ENCODE peak calls at places on chromosomes 11 and 22, in nine cellular contexts. B is colonic mucosa, L is Caco-2, I is aorta, Z is dorsolateral prefrontal cortex, J is lower leg skin, E is kidney epithelial cell, G is tibial artery, V is LNCaP clone FGC. S is an unnamed sample.

GRCh38 chr11:73585834-73586575 is 11.9 kb downstream of the FAM168A start:
- DNase-seq in B (no peak), L (no peak), I (no peak), Z (no peak), J (no peak), E (no peak), G (no peak), V (no peak), S (no peak)

GRCh38 chr11:70495351-70496310 is 97.3 kb downstream of the CTTN start:
- DNase-seq in B (no peak), L (no peak), I (peak), Z (peak), J (no peak), E (no peak), G (peak), V (no peak), S (peak)

GRCh38 chr11:114466742-114467141 is 27.5 kb downstream of the REXO2 start:
- DNase-seq in B (no peak), L (no peak), I (no peak), Z (no peak), J (no peak), E (no peak), G (no peak), V (no peak), S (no peak)

GRCh38 chr11:62071408-62071807 is 52.4 kb upstream of the INCENP start:
- DNase-seq in B (no peak), L (no peak), I (no peak), Z (no peak), J (no peak), E (no peak), G (no peak), V (no peak), S (no peak)

GRCh38 chr11:61480261-61480660 is 28.3 kb upstream of the LRRC10B start:
- DNase-seq in B (no peak), L (no peak), I (no peak), Z (no peak), J (no peak), E (no peak), G (no peak), V (no peak), S (peak)

GRCh38 chr11:70233511-70233919 is 30.4 kb downstream of the FADD start:
- DNase-seq in B (no peak), L (no peak), I (no peak), Z (no peak), J (no peak), E (peak), G (no peak), V (no peak), S (no peak)

GRCh38 chr22:36385491-36386350 is 2.0 kb downstream of the MYH9 start:
- DNase-seq in B (peak), L (no peak), I (peak), Z (peak), J (no peak), E (peak), G (peak), V (no peak), S (peak)

GRCh38 chr11:33207408-33207985 is 46.2 kb upstream of the CSTF3 start:
- DNase-seq in B (no peak), L (no peak), I (no peak), Z (no peak), J (no peak), E (no peak), G (no peak), V (no peak), S (no peak)

GRCh38 chr11:46675288-46675851 is 25.0 kb downstream of the ARHGAP1 start:
- DNase-seq in B (peak), L (no peak), I (no peak), Z (no peak), J (peak), E (no peak), G (peak), V (peak), S (peak)

GRCh38 chr22:44574057-44574456 is 76.0 kb upstream of the RTL6 start:
- DNase-seq in B (no peak), L (no peak), I (no peak), Z (no peak), J (no peak), E (peak), G (peak), V (peak), S (peak)

GRCh38 chr11:9719949-9720646 is 56.2 kb downstream of the SWAP70 start:
- DNase-seq in B (no peak), L (no peak), I (no peak), Z (no peak), J (no peak), E (no peak), G (no peak), V (no peak), S (no peak)

GRCh38 chr11:34749666-34750659 is 129.1 kb downstream of the EHF start:
- DNase-seq in B (no peak), L (no peak), I (peak), Z (no peak), J (peak), E (peak), G (peak), V (peak), S (peak)

GRCh38 chr22:20741634-20742581 is 32.0 kb upstream of the SERPIND1 start:
- DNase-seq in B (peak), L (no peak), I (no peak), Z (peak), J (no peak), E (no peak), G (no peak), V (peak), S (no peak)

GRCh38 chr11:118290923-118291322 is 13.6 kb upstream of the CD3E start:
- DNase-seq in B (peak), L (peak), I (no peak), Z (no peak), J (peak), E (no peak), G (no peak), V (no peak), S (no peak)

GRCh38 chr11:75022289-75022688 is 33.6 kb downstream of the NEU3 start:
- DNase-seq in B (no peak), L (no peak), I (no peak), Z (no peak), J (no peak), E (peak), G (no peak), V (no peak), S (no peak)

GRCh38 chr22:22955276-22955798 is 67.7 kb downstream of the IGLL5 start:
- DNase-seq in B (no peak), L (no peak), I (no peak), Z (no peak), J (no peak), E (no peak), G (no peak), V (no peak), S (no peak)

GRCh38 chr11:119378851-119379465 is 2.5 kb downstream of the USP2 start:
- DNase-seq in B (no peak), L (no peak), I (no peak), Z (no peak), J (no peak), E (no peak), G (no peak), V (no peak), S (no peak)

GRCh38 chr11:34565417-34566208 is 52.0 kb upstream of the ELF5 start:
- DNase-seq in B (peak), L (no peak), I (no peak), Z (no peak), J (no peak), E (no peak), G (no peak), V (no peak), S (no peak)

GRCh38 chr22:21449531-21450319 is 17.5 kb upstream of the TMEM191C start:
- DNase-seq in B (peak), L (no peak), I (peak), Z (no peak), J (peak), E (no peak), G (peak), V (no peak), S (peak)

GRCh38 chr11:118620529-118621070 is 13.2 kb downstream of the PHLDB1 start:
- DNase-seq in B (no peak), L (peak), I (peak), Z (no peak), J (no peak), E (no peak), G (peak), V (no peak), S (peak)

GRCh38 chr11:44016546-44017442 is 31.0 kb upstream of the ACCSL start:
- DNase-seq in B (no peak), L (no peak), I (no peak), Z (no peak), J (no peak), E (no peak), G (peak), V (no peak), S (no peak)

GRCh38 chr11:123729602-123730001 is 11.9 kb downstream of the ZNF202 start:
- DNase-seq in B (no peak), L (no peak), I (no peak), Z (no peak), J (no peak), E (no peak), G (no peak), V (no peak), S (no peak)

GRCh38 chr11:10026514-10026913 is 267.5 kb downstream of the SBF2 start:
- DNase-seq in B (no peak), L (no peak), I (no peak), Z (no peak), J (no peak), E (no peak), G (no peak), V (no peak), S (no peak)

GRCh38 chr22:24091551-24092420 is 80.7 kb downstream of the CABIN1 start:
- DNase-seq in B (no peak), L (no peak), I (peak), Z (peak), J (no peak), E (no peak), G (peak), V (no peak), S (peak)

GRCh38 chr11:134634897-134635831 is 223.1 kb upstream of the B3GAT1 start:
- DNase-seq in B (no peak), L (peak), I (peak), Z (no peak), J (no peak), E (no peak), G (no peak), V (no peak), S (no peak)

GRCh38 chr11:117384045-117384444 is 56.4 kb downstream of the CEP164 start:
- DNase-seq in B (no peak), L (no peak), I (no peak), Z (no peak), J (no peak), E (peak), G (no peak), V (no peak), S (no peak)

GRCh38 chr11:23359297-23359696 is 499.0 kb upstream of the CCDC179 start:
- DNase-seq in B (peak), L (no peak), I (no peak), Z (no peak), J (no peak), E (peak), G (no peak), V (no peak), S (no peak)

GRCh38 chr11:111918390-111919256 is at the start of gene C11orf52:
- DNase-seq in B (peak), L (peak), I (no peak), Z (no peak), J (no peak), E (peak), G (no peak), V (peak), S (no peak)

GRCh38 chr11:27770576-27770975 is 70.3 kb upstream of the BDNF start:
- DNase-seq in B (no peak), L (peak), I (no peak), Z (no peak), J (no peak), E (peak), G (no peak), V (no peak), S (no peak)

GRCh38 chr22:40853961-40854360 is 2.5 kb downstream of the ST13 start:
- DNase-seq in B (no peak), L (no peak), I (no peak), Z (no peak), J (no peak), E (no peak), G (no peak), V (no peak), S (no peak)
- H3K4me3 ChIP-seq in B (no peak), L (no peak), I (no peak), Z (peak), J (no peak), E (no peak), G (peak), V (peak), S (peak)

DNA sequence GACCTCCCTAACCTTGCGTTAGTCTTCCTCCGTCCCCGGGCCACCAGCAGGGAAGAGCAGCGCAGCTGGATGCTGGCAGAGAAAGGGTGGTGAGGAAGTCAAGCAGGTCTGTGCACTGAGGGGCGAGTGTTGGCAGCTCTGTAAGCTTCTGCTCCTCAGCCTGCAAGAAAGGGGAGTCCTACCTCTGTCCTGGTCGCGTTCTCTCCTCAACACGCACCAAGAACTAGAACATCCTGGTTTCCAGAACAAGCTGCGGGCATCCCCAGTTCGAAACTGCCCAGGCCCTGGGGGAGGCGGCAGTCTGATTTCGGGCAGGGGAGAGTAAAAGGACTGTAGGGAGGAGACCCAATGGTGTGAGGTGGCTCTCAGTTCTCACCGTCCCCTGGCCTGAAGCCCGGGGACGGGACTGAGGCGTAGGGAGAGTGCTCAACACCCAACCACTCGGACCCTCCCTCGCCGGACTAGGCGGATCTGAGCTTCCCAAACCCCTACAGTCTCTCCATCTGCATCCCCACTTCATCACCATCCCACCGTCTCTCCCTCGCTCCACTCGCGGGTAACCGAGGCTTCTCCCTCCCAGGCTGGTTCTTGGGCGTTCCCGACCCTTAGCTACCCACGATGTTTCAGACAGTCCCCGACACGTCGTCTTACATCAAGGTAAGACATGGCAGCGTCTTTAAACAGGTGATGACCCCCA is 7.7 kb upstream of the FLI1 start:
- DNase-seq in B (no peak), L (no peak), I (no peak), Z (no peak), J (no peak), E (no peak), G (no peak), V (no peak), S (no peak)
- H3K4me3 ChIP-seq in B (peak), L (no peak), I (no peak), Z (peak), J (no peak), E (no peak), G (peak), V (no peak), S (no peak)

DNA sequence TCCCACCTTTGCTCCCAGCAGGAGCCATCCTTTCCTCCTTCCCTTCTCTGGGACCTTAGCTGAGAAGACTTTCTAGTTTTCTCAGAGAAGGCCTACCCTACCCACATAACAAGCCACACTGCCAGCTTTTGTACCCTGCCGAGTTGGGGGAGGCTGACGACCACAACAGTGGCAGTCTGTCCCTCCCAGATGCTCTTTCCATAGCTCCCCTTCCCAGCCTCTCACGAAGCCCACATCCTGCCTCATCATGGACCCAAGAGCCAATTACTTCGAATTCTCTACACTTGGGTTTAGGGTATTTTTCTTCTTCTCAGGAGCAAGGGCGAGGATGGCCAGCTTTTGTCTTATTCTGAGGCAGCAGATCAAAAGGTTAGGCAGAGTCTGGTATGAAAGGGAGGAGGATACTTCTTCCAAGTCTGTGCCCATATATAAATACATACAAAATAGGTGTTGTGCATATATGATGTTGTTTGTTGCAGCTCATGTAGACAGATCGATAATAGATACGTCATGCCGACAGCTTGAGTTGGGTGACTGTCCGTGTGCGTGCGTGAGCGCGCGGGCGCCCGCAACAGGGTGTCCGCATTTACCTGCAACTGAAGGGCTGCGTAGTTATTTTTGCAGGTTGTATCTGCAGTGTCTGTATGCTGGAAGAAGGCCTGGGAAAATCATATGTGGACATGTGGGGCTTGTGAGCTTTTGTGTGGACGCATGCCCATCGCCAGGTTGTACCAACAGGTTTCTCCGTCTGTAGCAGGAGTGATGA is 846 bp upstream of the NRGN start:
- DNase-seq in B (no peak), L (no peak), I (no peak), Z (no peak), J (no peak), E (no peak), G (no peak), V (no peak), S (peak)
- H3K4me3 ChIP-seq in B (no peak), L (no peak), I (no peak), Z (no peak), J (no peak), E (peak), G (peak), V (peak), S (no peak)

GRCh38 chr22:48645766-48646165 is 1181.9 kb downstream of the BRD1 start:
- DNase-seq in B (no peak), L (no peak), I (no peak), Z (no peak), J (no peak), E (no peak), G (no peak), V (no peak), S (no peak)

GRCh38 chr22:48646216-48646925 is 1181.3 kb downstream of the BRD1 start:
- DNase-seq in B (no peak), L (no peak), I (no peak), Z (no peak), J (no peak), E (no peak), G (no peak), V (no peak), S (no peak)

GRCh38 chr22:48644108-48644507 is 1183.6 kb downstream of the BRD1 start:
- DNase-seq in B (no peak), L (no peak), I (no peak), Z (no peak), J (no peak), E (no peak), G (no peak), V (no peak), S (no peak)

GRCh38 chr22:48643066-48643731 is 1184.5 kb downstream of the BRD1 start:
- DNase-seq in B (no peak), L (no peak), I (no peak), Z (no peak), J (no peak), E (no peak), G (no peak), V (no peak), S (no peak)

GRCh38 chr22:48644997-48645396 is 1182.7 kb downstream of the BRD1 start:
- DNase-seq in B (no peak), L (no peak), I (no peak), Z (peak), J (no peak), E (no peak), G (no peak), V (no peak), S (no peak)
- H3K4me3 ChIP-seq in B (no peak), L (no peak), I (no peak), Z (no peak), J (no peak), E (no peak), G (no peak), V (no peak), S (no peak)

DNA sequence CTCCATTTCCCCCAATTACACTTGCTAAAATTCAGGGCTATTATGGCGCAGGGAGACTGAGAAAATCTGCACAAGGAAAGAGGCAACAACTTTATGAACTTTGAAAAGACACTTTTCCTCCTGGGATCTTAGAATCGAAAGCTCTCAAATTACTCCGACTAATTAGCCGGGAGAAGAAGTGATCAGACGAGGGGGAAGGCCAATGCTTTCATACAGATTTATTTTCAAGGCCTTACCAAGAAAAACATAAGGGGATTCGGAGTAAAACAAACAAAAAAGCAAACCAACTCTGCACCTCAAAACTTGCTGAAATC is 1.6 kb downstream of the PAX6 start:
- DNase-seq in B (no peak), L (no peak), I (no peak), Z (no peak), J (no peak), E (no peak), G (no peak), V (no peak), S (no peak)
- H3K4me3 ChIP-seq in B (no peak), L (no peak), I (no peak), Z (peak), J (no peak), E (peak), G (no peak), V (no peak), S (no peak)

DNA sequence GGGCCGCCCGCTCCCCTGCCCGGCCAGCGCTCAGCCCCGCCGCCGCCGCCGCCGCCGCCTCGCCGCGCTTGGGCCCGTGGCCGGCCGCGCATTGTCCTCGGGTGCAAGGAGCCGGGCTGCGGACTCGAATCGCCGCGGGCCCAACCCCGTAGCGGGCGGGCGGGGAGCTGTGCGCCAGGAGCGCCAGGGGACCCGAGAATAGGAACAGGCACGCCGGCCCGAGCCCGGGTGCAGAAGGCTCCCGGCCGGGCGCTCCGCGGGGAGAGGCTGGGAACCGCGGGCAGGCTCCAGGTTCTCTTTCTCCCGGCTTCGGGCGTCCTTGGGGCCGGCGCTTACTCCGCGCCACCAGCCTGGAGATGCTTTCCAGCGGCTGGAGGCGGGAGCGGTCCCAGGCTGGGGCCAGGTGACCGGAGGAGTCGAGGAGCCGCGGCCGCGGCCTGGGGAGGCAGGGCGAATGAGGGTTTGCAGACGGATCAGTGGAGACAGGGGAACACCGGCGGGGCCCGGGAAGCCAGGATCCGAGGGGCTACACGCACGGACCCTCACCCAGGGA is 636 bp downstream of the PKNOX2 start:
- DNase-seq in B (no peak), L (peak), I (peak), Z (peak), J (no peak), E (no peak), G (peak), V (no peak), S (peak)
- H3K4me3 ChIP-seq in B (peak), L (peak), I (peak), Z (peak), J (peak), E (peak), G (peak), V (peak), S (peak)

DNA sequence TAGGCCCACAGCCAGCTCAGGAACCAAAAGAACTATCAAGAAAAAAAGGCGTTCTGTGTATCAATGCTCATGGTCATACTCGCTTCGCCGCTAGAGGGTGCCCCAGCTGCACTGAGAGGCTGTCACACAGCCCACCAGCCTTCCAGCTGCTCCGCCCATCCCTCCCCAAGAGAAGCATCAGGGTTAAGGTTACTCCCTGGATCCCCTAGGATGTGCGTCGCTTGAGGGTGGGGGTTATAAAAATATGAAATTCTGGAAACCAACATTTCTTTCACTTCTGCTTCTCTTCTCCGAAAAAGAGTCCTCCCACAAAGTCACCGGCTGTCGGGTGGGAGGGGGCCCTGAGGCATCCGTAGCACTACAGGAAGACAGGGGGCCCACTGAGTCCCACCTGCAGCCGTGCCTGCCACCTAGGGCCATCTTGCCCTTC is 1.7 kb downstream of the CBX6 start:
- DNase-seq in B (peak), L (peak), I (peak), Z (peak), J (peak), E (no peak), G (peak), V (no peak), S (peak)
- H3K4me3 ChIP-seq in B (peak), L (peak), I (peak), Z (peak), J (no peak), E (peak), G (peak), V (peak), S (no peak)